ENCODE peak calls at places on chromosomes 12 and 14, in seven cellular contexts. One of them, this sample, is unnamed.

GRCh38 chr14:96167224-96168148 is 37.2 kb upstream of the BDKRB2 start:
- DNase-seq in nucleus accumbens: no peak
- DNase-seq in stimulated activated CD4-positive, alpha-beta T cell treated with anti-CD3 and anti-CD28 coated beads, Interleukin-4, amount 100 ng/mL, for 4 hours: no peak
- DNase-seq in NCI-H1092: no peak
- DNase-seq in AML-193: no peak
- DNase-seq in foreskin fibroblast: peak
- DNase-seq in epithelial cell of prostate: peak
- DNase-seq in this sample: no peak

GRCh38 chr14:45610303-45610702 is 357.3 kb upstream of the MIS18BP1 start:
- DNase-seq in nucleus accumbens: no peak
- DNase-seq in stimulated activated CD4-positive, alpha-beta T cell treated with anti-CD3 and anti-CD28 coated beads, Interleukin-4, amount 100 ng/mL, for 4 hours: no peak
- DNase-seq in NCI-H1092: no peak
- DNase-seq in AML-193: no peak
- DNase-seq in foreskin fibroblast: peak
- DNase-seq in epithelial cell of prostate: peak
- DNase-seq in this sample: no peak

GRCh38 chr12:4169959-4170358 is 103.6 kb upstream of the CCND2 start:
- DNase-seq in nucleus accumbens: no peak
- DNase-seq in stimulated activated CD4-positive, alpha-beta T cell treated with anti-CD3 and anti-CD28 coated beads, Interleukin-4, amount 100 ng/mL, for 4 hours: no peak
- DNase-seq in NCI-H1092: no peak
- DNase-seq in AML-193: no peak
- DNase-seq in foreskin fibroblast: no peak
- DNase-seq in epithelial cell of prostate: no peak
- DNase-seq in this sample: no peak

GRCh38 chr14:24123465-24124417 is 6.7 kb upstream of the FITM1 start:
- DNase-seq in nucleus accumbens: no peak
- DNase-seq in stimulated activated CD4-positive, alpha-beta T cell treated with anti-CD3 and anti-CD28 coated beads, Interleukin-4, amount 100 ng/mL, for 4 hours: no peak
- DNase-seq in NCI-H1092: no peak
- DNase-seq in AML-193: no peak
- DNase-seq in foreskin fibroblast: no peak
- DNase-seq in epithelial cell of prostate: no peak
- DNase-seq in this sample: no peak

GRCh38 chr14:63713058-63713457 is 14.8 kb downstream of the SGPP1 start:
- DNase-seq in nucleus accumbens: no peak
- DNase-seq in stimulated activated CD4-positive, alpha-beta T cell treated with anti-CD3 and anti-CD28 coated beads, Interleukin-4, amount 100 ng/mL, for 4 hours: no peak
- DNase-seq in NCI-H1092: no peak
- DNase-seq in AML-193: no peak
- DNase-seq in foreskin fibroblast: no peak
- DNase-seq in epithelial cell of prostate: no peak
- DNase-seq in this sample: peak

GRCh38 chr14:66645716-66646115 is 137.8 kb downstream of the GPHN start:
- DNase-seq in nucleus accumbens: no peak
- DNase-seq in stimulated activated CD4-positive, alpha-beta T cell treated with anti-CD3 and anti-CD28 coated beads, Interleukin-4, amount 100 ng/mL, for 4 hours: no peak
- DNase-seq in NCI-H1092: no peak
- DNase-seq in AML-193: no peak
- DNase-seq in foreskin fibroblast: no peak
- DNase-seq in epithelial cell of prostate: no peak
- DNase-seq in this sample: no peak

GRCh38 chr12:53023-53734 is 13.4 kb upstream of the IQSEC3 start:
- DNase-seq in nucleus accumbens: no peak
- DNase-seq in stimulated activated CD4-positive, alpha-beta T cell treated with anti-CD3 and anti-CD28 coated beads, Interleukin-4, amount 100 ng/mL, for 4 hours: no peak
- DNase-seq in NCI-H1092: no peak
- DNase-seq in AML-193: no peak
- DNase-seq in foreskin fibroblast: no peak
- DNase-seq in epithelial cell of prostate: no peak
- DNase-seq in this sample: no peak

GRCh38 chr12:132314516-132315233 is 14.7 kb downstream of the GALNT9 start:
- DNase-seq in nucleus accumbens: no peak
- DNase-seq in stimulated activated CD4-positive, alpha-beta T cell treated with anti-CD3 and anti-CD28 coated beads, Interleukin-4, amount 100 ng/mL, for 4 hours: no peak
- DNase-seq in NCI-H1092: no peak
- DNase-seq in AML-193: no peak
- DNase-seq in foreskin fibroblast: no peak
- DNase-seq in epithelial cell of prostate: no peak
- DNase-seq in this sample: no peak

GRCh38 chr12:80792861-80793260 is 76.1 kb downstream of the MYF5 start:
- DNase-seq in nucleus accumbens: no peak
- DNase-seq in stimulated activated CD4-positive, alpha-beta T cell treated with anti-CD3 and anti-CD28 coated beads, Interleukin-4, amount 100 ng/mL, for 4 hours: no peak
- DNase-seq in NCI-H1092: no peak
- DNase-seq in AML-193: no peak
- DNase-seq in foreskin fibroblast: peak
- DNase-seq in epithelial cell of prostate: no peak
- DNase-seq in this sample: no peak

GRCh38 chr14:34926552-34926951 is 51.4 kb upstream of the BAZ1A start:
- DNase-seq in nucleus accumbens: no peak
- DNase-seq in stimulated activated CD4-positive, alpha-beta T cell treated with anti-CD3 and anti-CD28 coated beads, Interleukin-4, amount 100 ng/mL, for 4 hours: no peak
- DNase-seq in NCI-H1092: no peak
- DNase-seq in AML-193: no peak
- DNase-seq in foreskin fibroblast: peak
- DNase-seq in epithelial cell of prostate: no peak
- DNase-seq in this sample: no peak

GRCh38 chr12:105013892-105014291 is 27.8 kb downstream of the NOPCHAP1 start:
- DNase-seq in nucleus accumbens: no peak
- DNase-seq in stimulated activated CD4-positive, alpha-beta T cell treated with anti-CD3 and anti-CD28 coated beads, Interleukin-4, amount 100 ng/mL, for 4 hours: no peak
- DNase-seq in NCI-H1092: no peak
- DNase-seq in AML-193: no peak
- DNase-seq in foreskin fibroblast: peak
- DNase-seq in epithelial cell of prostate: no peak
- DNase-seq in this sample: no peak

GRCh38 chr14:76946753-76947077 is 81.8 kb downstream of the IRF2BPL start:
- DNase-seq in nucleus accumbens: no peak
- DNase-seq in stimulated activated CD4-positive, alpha-beta T cell treated with anti-CD3 and anti-CD28 coated beads, Interleukin-4, amount 100 ng/mL, for 4 hours: no peak
- DNase-seq in NCI-H1092: no peak
- DNase-seq in AML-193: no peak
- DNase-seq in foreskin fibroblast: no peak
- DNase-seq in epithelial cell of prostate: no peak
- DNase-seq in this sample: no peak

GRCh38 chr14:105187935-105188524 is 6.9 kb upstream of the NUDT14 start:
- DNase-seq in nucleus accumbens: no peak
- DNase-seq in stimulated activated CD4-positive, alpha-beta T cell treated with anti-CD3 and anti-CD28 coated beads, Interleukin-4, amount 100 ng/mL, for 4 hours: no peak
- DNase-seq in NCI-H1092: no peak
- DNase-seq in AML-193: no peak
- DNase-seq in foreskin fibroblast: no peak
- DNase-seq in epithelial cell of prostate: no peak
- DNase-seq in this sample: no peak

GRCh38 chr12:72622556-72622955 is 350.4 kb downstream of the TRHDE start:
- DNase-seq in nucleus accumbens: no peak
- DNase-seq in stimulated activated CD4-positive, alpha-beta T cell treated with anti-CD3 and anti-CD28 coated beads, Interleukin-4, amount 100 ng/mL, for 4 hours: no peak
- DNase-seq in NCI-H1092: no peak
- DNase-seq in AML-193: no peak
- DNase-seq in foreskin fibroblast: no peak
- DNase-seq in epithelial cell of prostate: no peak
- DNase-seq in this sample: no peak

GRCh38 chr12:2295941-2296461 is 243.2 kb downstream of the CACNA1C start:
- DNase-seq in nucleus accumbens: no peak
- DNase-seq in stimulated activated CD4-positive, alpha-beta T cell treated with anti-CD3 and anti-CD28 coated beads, Interleukin-4, amount 100 ng/mL, for 4 hours: no peak
- DNase-seq in NCI-H1092: no peak
- DNase-seq in AML-193: peak
- DNase-seq in foreskin fibroblast: peak
- DNase-seq in epithelial cell of prostate: no peak
- DNase-seq in this sample: no peak

GRCh38 chr14:76152333-76152681 is 585 bp downstream of the GPATCH2L start:
- DNase-seq in nucleus accumbens: peak
- DNase-seq in stimulated activated CD4-positive, alpha-beta T cell treated with anti-CD3 and anti-CD28 coated beads, Interleukin-4, amount 100 ng/mL, for 4 hours: peak
- DNase-seq in NCI-H1092: no peak
- DNase-seq in AML-193: peak
- DNase-seq in foreskin fibroblast: peak
- DNase-seq in epithelial cell of prostate: peak
- DNase-seq in this sample: peak

GRCh38 chr12:122983789-122984515 is 3.5 kb downstream of the ARL6IP4 start:
- DNase-seq in nucleus accumbens: no peak
- DNase-seq in stimulated activated CD4-positive, alpha-beta T cell treated with anti-CD3 and anti-CD28 coated beads, Interleukin-4, amount 100 ng/mL, for 4 hours: no peak
- DNase-seq in NCI-H1092: no peak
- DNase-seq in AML-193: no peak
- DNase-seq in foreskin fibroblast: peak
- DNase-seq in epithelial cell of prostate: no peak
- DNase-seq in this sample: no peak

GRCh38 chr12:23628836-23629235 is 320.6 kb downstream of the SOX5 start:
- DNase-seq in nucleus accumbens: no peak
- DNase-seq in stimulated activated CD4-positive, alpha-beta T cell treated with anti-CD3 and anti-CD28 coated beads, Interleukin-4, amount 100 ng/mL, for 4 hours: no peak
- DNase-seq in NCI-H1092: no peak
- DNase-seq in AML-193: no peak
- DNase-seq in foreskin fibroblast: no peak
- DNase-seq in epithelial cell of prostate: no peak
- DNase-seq in this sample: no peak

GRCh38 chr14:93748208-93749080 is 39.8 kb downstream of the PRIMA1 start:
- DNase-seq in nucleus accumbens: no peak
- DNase-seq in stimulated activated CD4-positive, alpha-beta T cell treated with anti-CD3 and anti-CD28 coated beads, Interleukin-4, amount 100 ng/mL, for 4 hours: no peak
- DNase-seq in NCI-H1092: no peak
- DNase-seq in AML-193: no peak
- DNase-seq in foreskin fibroblast: no peak
- DNase-seq in epithelial cell of prostate: no peak
- DNase-seq in this sample: no peak

GRCh38 chr12:29241821-29242591 is 92.9 kb downstream of the FAR2 start:
- DNase-seq in nucleus accumbens: peak
- DNase-seq in stimulated activated CD4-positive, alpha-beta T cell treated with anti-CD3 and anti-CD28 coated beads, Interleukin-4, amount 100 ng/mL, for 4 hours: no peak
- DNase-seq in NCI-H1092: no peak
- DNase-seq in AML-193: peak
- DNase-seq in foreskin fibroblast: peak
- DNase-seq in epithelial cell of prostate: peak
- DNase-seq in this sample: no peak

GRCh38 chr12:54051081-54051912 is 2.3 kb upstream of the HOXC4 start:
- DNase-seq in nucleus accumbens: no peak
- DNase-seq in stimulated activated CD4-positive, alpha-beta T cell treated with anti-CD3 and anti-CD28 coated beads, Interleukin-4, amount 100 ng/mL, for 4 hours: no peak
- DNase-seq in NCI-H1092: no peak
- DNase-seq in AML-193: no peak
- DNase-seq in foreskin fibroblast: no peak
- DNase-seq in epithelial cell of prostate: no peak
- DNase-seq in this sample: no peak

GRCh38 chr14:53547593-53547992 is 394.5 kb upstream of the DDHD1 start:
- DNase-seq in nucleus accumbens: no peak
- DNase-seq in stimulated activated CD4-positive, alpha-beta T cell treated with anti-CD3 and anti-CD28 coated beads, Interleukin-4, amount 100 ng/mL, for 4 hours: no peak
- DNase-seq in NCI-H1092: no peak
- DNase-seq in AML-193: no peak
- DNase-seq in foreskin fibroblast: no peak
- DNase-seq in epithelial cell of prostate: no peak
- DNase-seq in this sample: no peak

GRCh38 chr14:33932526-33933292 is 18.2 kb downstream of the EGLN3 start:
- DNase-seq in nucleus accumbens: no peak
- DNase-seq in stimulated activated CD4-positive, alpha-beta T cell treated with anti-CD3 and anti-CD28 coated beads, Interleukin-4, amount 100 ng/mL, for 4 hours: no peak
- DNase-seq in NCI-H1092: no peak
- DNase-seq in AML-193: no peak
- DNase-seq in foreskin fibroblast: no peak
- DNase-seq in epithelial cell of prostate: no peak
- DNase-seq in this sample: no peak

GRCh38 chr12:109656681-109657262 is 56.9 kb upstream of the FAM222A start:
- DNase-seq in nucleus accumbens: no peak
- DNase-seq in stimulated activated CD4-positive, alpha-beta T cell treated with anti-CD3 and anti-CD28 coated beads, Interleukin-4, amount 100 ng/mL, for 4 hours: no peak
- DNase-seq in NCI-H1092: no peak
- DNase-seq in AML-193: no peak
- DNase-seq in foreskin fibroblast: peak
- DNase-seq in epithelial cell of prostate: no peak
- DNase-seq in this sample: no peak

GRCh38 chr12:2183556-2184541 is 131.1 kb downstream of the CACNA1C start:
- DNase-seq in nucleus accumbens: no peak
- DNase-seq in stimulated activated CD4-positive, alpha-beta T cell treated with anti-CD3 and anti-CD28 coated beads, Interleukin-4, amount 100 ng/mL, for 4 hours: no peak
- DNase-seq in NCI-H1092: no peak
- DNase-seq in AML-193: no peak
- DNase-seq in foreskin fibroblast: peak
- DNase-seq in epithelial cell of prostate: no peak
- DNase-seq in this sample: no peak

GRCh38 chr14:24312736-24313507 is 1.6 kb downstream of the LTB4R start:
- DNase-seq in nucleus accumbens: no peak
- DNase-seq in stimulated activated CD4-positive, alpha-beta T cell treated with anti-CD3 and anti-CD28 coated beads, Interleukin-4, amount 100 ng/mL, for 4 hours: no peak
- DNase-seq in NCI-H1092: no peak
- DNase-seq in AML-193: peak
- DNase-seq in foreskin fibroblast: no peak
- DNase-seq in epithelial cell of prostate: no peak
- DNase-seq in this sample: no peak

GRCh38 chr14:73262427-73263183 is 25.3 kb downstream of the PAPLN start:
- DNase-seq in nucleus accumbens: no peak
- DNase-seq in stimulated activated CD4-positive, alpha-beta T cell treated with anti-CD3 and anti-CD28 coated beads, Interleukin-4, amount 100 ng/mL, for 4 hours: no peak
- DNase-seq in NCI-H1092: no peak
- DNase-seq in AML-193: no peak
- DNase-seq in foreskin fibroblast: no peak
- DNase-seq in epithelial cell of prostate: no peak
- DNase-seq in this sample: no peak

GRCh38 chr12:64216239-64216638 is 5.9 kb downstream of the KICS2 start:
- DNase-seq in nucleus accumbens: no peak
- DNase-seq in stimulated activated CD4-positive, alpha-beta T cell treated with anti-CD3 and anti-CD28 coated beads, Interleukin-4, amount 100 ng/mL, for 4 hours: no peak
- DNase-seq in NCI-H1092: no peak
- DNase-seq in AML-193: no peak
- DNase-seq in foreskin fibroblast: no peak
- DNase-seq in epithelial cell of prostate: no peak
- DNase-seq in this sample: no peak

GRCh38 chr12:92064420-92064819 is 81.2 kb downstream of the BTG1 start:
- DNase-seq in nucleus accumbens: no peak
- DNase-seq in stimulated activated CD4-positive, alpha-beta T cell treated with anti-CD3 and anti-CD28 coated beads, Interleukin-4, amount 100 ng/mL, for 4 hours: no peak
- DNase-seq in NCI-H1092: no peak
- DNase-seq in AML-193: no peak
- DNase-seq in foreskin fibroblast: no peak
- DNase-seq in epithelial cell of prostate: no peak
- DNase-seq in this sample: no peak